ENCODE peak calls at places on chromosomes 2 and 18, in eight cellular contexts. A is stomach, H is endothelial cell of umbilical vein, V is HepG2, G is GM23338, K is HCT116, L is spleen, N is sigmoid colon. J is an unnamed sample.

GRCh38 chr2:173652731-173653426 is 298.2 kb downstream of the CDCA7 start:
- DNase-seq in A (peak; percentile 32), H (peak; percentile 18), K (peak; percentile 95), N (no peak), V (peak; percentile 64), G (no peak), L (no peak), J (no peak)

GRCh38 chr18:11251891-11252270 is 102.5 kb upstream of the PIEZO2 start:
- DNase-seq in H (peak; percentile 32), G (no peak), V (no peak), K (no peak), L (no peak), N (no peak), A (no peak), J (no peak)

GRCh38 chr2:160474319-160474645 is 19.3 kb downstream of the RBMS1 start:
- DNase-seq in G (no peak), V (no peak), K (no peak), A (no peak), N (no peak), H (no peak), L (no peak), J (no peak)

GRCh38 chr2:132715554-132715953 is 45.5 kb upstream of the LYPD1 start:
- DNase-seq in A (no peak), H (no peak), V (no peak), G (no peak), L (no peak), K (no peak), N (no peak), J (no peak)

GRCh38 chr2:229852565-229852964 is 69.2 kb downstream of the TRIP12 start:
- DNase-seq in L (peak; percentile 82), H (peak; percentile 97), K (no peak), A (no peak), N (no peak), V (no peak), G (no peak), J (peak; percentile 44)

GRCh38 chr18:23311346-23312103 is 141.6 kb upstream of the RIOK3 start:
- DNase-seq in G (no peak), K (no peak), A (no peak), N (no peak), V (no peak), L (no peak), H (peak; percentile 97), J (peak; percentile 28)

GRCh38 chr2:8622199-8622911 is 59.5 kb upstream of the ID2 start:
- DNase-seq in A (no peak), H (no peak), K (no peak), N (no peak), L (no peak), V (no peak), G (no peak), J (no peak)

GRCh38 chr2:24359701-24360049 is 661 bp downstream of the ITSN2 start:
- DNase-seq in L (peak; percentile 91), K (no peak), H (no peak), V (no peak), G (peak; percentile 52), A (peak; percentile 52), N (peak; percentile 82), J (peak; percentile 62)

GRCh38 chr2:70420005-70420580 is 118.2 kb upstream of the FAM136A start:
- DNase-seq in V (no peak), A (no peak), G (no peak), L (no peak), N (no peak), H (no peak), K (no peak), J (no peak)

GRCh38 chr2:43041167-43041566 is 185.2 kb downstream of the ZFP36L2 start:
- DNase-seq in H (no peak), V (no peak), N (no peak), K (no peak), G (no peak), L (peak; percentile 37), A (no peak), J (no peak)

GRCh38 chr2:43041661-43042360 is 184.6 kb downstream of the ZFP36L2 start:
- DNase-seq in N (no peak), A (no peak), K (no peak), L (peak; percentile 49), G (peak; percentile 57), H (peak; percentile 98), V (peak; percentile 46), J (no peak)

GRCh38 chr2:43045866-43046265 is 180.5 kb downstream of the ZFP36L2 start:
- DNase-seq in L (no peak), V (no peak), K (no peak), A (no peak), G (no peak), N (no peak), H (no peak), J (no peak)

GRCh38 chr2:43043471-43043870 is 182.9 kb downstream of the ZFP36L2 start:
- DNase-seq in V (no peak), A (no peak), L (peak; percentile 31), N (peak; percentile 58), G (no peak), H (no peak), K (no peak), J (no peak)

GRCh38 chr2:43044093-43044614 is 182.3 kb downstream of the ZFP36L2 start:
- DNase-seq in L (peak; percentile 58), N (peak; percentile 58), A (no peak), H (peak; percentile 88), V (no peak), K (no peak), G (no peak), J (no peak)
- TF ChIP-seq POLR2AphosphoS5 in L (no peak), N (no peak), A (no peak), H (no peak), V (no peak), K (no peak), G (no peak), J (no peak)

GRCh38 chr18:13616041-13616440 is 110.3 kb downstream of the FAM210A start:
- DNase-seq in V (no peak), H (no peak), K (no peak), G (no peak), N (no peak), L (no peak), A (no peak), J (no peak)
- H3K4me1 ChIP-seq in V (peaks cover 8% of the 10 kb centered on the region), H (peaks cover 12% of the 10 kb centered on the region), K (peaks cover 4% of the 10 kb centered on the region), G (peaks cover 6% of the 10 kb centered on the region), N (peaks cover 15% of the 10 kb centered on the region), L (peaks cover 74% of the 10 kb centered on the region), A (peaks cover 18% of the 10 kb centered on the region), J (peaks cover 51% of the 10 kb centered on the region)

GRCh38 chr2:219273887-219274391 is 5.2 kb upstream of the DNAJB2 start:
- DNase-seq in K (peak; percentile 72), V (no peak), N (no peak), G (no peak), L (no peak), H (no peak), A (no peak), J (no peak)

GRCh38 chr2:219271021-219271420 is 8.1 kb upstream of the DNAJB2 start:
- DNase-seq in H (no peak), L (no peak), G (no peak), K (no peak), N (no peak), A (no peak), V (no peak), J (no peak)

GRCh38 chr2:219272995-219273394 is 6.2 kb upstream of the DNAJB2 start:
- DNase-seq in L (no peak), H (no peak), A (no peak), N (no peak), G (no peak), V (no peak), K (no peak), J (no peak)

GRCh38 chr2:219272351-219272750 is 6.8 kb upstream of the DNAJB2 start:
- DNase-seq in H (no peak), V (no peak), K (no peak), L (no peak), G (no peak), N (no peak), A (no peak), J (no peak)

DNA sequence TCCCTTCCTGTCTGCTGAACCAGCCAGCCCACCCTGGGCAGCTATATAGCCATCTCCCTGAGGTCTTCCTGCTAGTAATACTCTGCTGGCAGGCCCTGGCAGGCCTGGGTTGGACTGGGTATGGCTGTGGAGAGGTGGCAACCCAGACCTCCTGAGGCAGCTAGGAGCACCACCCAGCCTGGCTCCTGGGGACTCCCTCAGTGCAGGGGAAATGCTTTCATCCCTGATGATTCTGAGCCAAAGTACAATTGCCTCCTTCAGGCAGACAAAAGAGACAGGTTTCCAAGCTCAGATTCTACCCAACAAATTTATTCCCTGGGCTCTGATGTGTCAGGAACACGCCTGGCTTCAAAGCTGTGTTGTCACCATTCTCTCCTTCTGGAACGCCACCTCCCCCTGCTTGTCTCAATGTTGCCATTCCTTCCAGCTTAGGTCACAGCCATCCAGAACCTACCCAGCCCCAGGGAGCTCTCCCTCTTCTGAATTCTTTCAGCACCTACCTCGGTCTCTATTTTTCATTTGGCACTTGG is 4.7 kb upstream of the DNAJB2 start:
- DNase-seq in K (peak; percentile 64), N (no peak), L (peak; percentile 68), G (peak; percentile 72), H (no peak), A (no peak), V (peak; percentile 74), J (no peak)
- TF ChIP-seq POLR2AphosphoS5 in K (no peak), N (no peak), L (no peak), G (no peak), H (no peak), A (no peak), V (no peak), J (no peak)

DNA sequence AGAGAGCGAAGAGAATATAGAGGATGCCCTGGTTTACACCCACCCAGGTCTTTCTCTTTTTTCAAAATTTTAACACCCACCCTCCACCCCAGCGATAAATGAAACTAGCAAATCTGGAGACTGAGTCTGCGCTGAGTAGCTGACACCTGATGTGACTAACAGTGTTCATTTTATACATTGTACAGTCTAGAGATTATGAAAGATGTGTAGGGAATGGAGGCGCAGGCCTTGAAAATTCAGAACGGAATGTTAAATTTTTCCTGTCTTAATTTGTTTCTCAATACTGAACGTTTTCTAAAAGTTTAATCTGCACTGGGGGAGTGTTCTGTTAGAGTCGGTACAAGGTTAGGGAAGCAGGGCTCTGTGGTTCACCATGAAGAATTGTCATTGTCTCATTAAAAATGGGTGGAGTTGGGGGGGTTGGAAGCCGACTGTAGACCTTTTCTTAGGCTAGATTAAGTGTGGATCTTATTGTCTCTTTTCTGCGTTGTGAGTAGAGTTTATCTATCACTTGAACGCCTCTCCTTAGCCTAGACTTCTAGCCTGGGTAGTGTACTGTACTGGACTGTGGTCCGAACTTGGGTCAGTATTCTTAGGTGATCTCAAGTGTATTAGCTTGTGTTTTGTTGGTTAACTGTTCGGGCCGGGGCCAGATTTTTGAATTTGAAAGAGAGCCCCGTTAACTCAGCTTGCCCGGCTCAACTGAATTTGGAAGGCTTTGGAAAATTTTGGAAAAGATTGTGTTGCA is 1.9 kb downstream of the MAP4K4 start:
- DNase-seq in A (no peak), N (no peak), V (no peak), L (no peak), G (no peak), K (no peak), H (peak; percentile 53), J (no peak)
- H3K4me1 ChIP-seq in A (peaks cover 23% of the 10 kb centered on the region), N (peaks cover 9% of the 10 kb centered on the region), V (peaks cover 58% of the 10 kb centered on the region), L (peaks cover 74% of the 10 kb centered on the region), G (peaks cover 36% of the 10 kb centered on the region), K (peaks cover 42% of the 10 kb centered on the region), H (peaks cover 29% of the 10 kb centered on the region), J (peaks cover 55% of the 10 kb centered on the region)

DNA sequence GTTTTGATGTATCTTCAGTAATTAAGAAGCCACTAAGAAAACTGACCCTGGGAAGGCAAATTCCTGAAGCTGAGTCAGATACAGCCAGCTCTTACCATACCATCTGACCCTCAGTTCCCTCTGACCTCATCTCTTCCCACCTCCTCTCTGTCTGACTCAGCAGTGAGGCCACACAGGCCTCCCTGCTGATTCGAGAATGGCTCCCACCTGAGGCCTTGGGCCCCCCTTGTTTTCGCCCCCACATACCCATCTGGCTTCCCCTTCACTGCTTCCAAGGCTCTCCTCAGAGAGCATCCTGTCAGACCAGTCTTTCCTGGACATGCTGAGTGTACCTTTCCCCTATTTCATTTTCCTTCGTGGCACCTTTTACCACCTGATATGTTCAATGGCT is 71.0 kb upstream of the CYP1B1 start:
- DNase-seq in L (no peak), N (peak; percentile 67), H (peak; percentile 77), K (peak; percentile 79), A (no peak), V (peak; percentile 25), G (peak; percentile 30), J (peak; percentile 66)
- TF ChIP-seq POLR2AphosphoS5 in L (no peak), N (no peak), H (no peak), K (no peak), A (no peak), V (no peak), G (no peak), J (no peak)

J was measured in upper lobe of left lung.